ENCODE peak calls at places on chromosomes 1 and 21, in ten cellular contexts. R is T follicular helper cell; L is mucosa of gallbladder; S is effector memory CD4-positive, alpha-beta T cell; M is NCI-H187 treated with DMSO at 0.1 percent for 48 hours; U is T-helper 1 cell; W is colonic mucosa; Y is activated naive CD4-positive, alpha-beta T cell treated with anti-CD3 and anti-CD28 coated beads, Interleukin-2, amount 10 ng/mL, durations not matched to agents 7 days and 5 days; Z is activated naive CD8-positive, alpha-beta T cell treated with anti-CD3 and anti-CD28 coated beads, Interleukin-2, amount 50 U/mL, for 24 hours; E is stimulated activated CD4-positive, alpha-beta T cell treated with anti-CD3 and anti-CD28 coated beads, TNF-alpha, amount 100 ng/mL, for 4 hours. C is an unnamed sample.

GRCh38 chr1:109787845-109788605 is 24.3 kb upstream of the EPS8L3 start:
- DNase-seq in W (peak; percentile 20), M (no peak), S (no peak), Y (peak; percentile 16), R (no peak), Z (no peak), E (no peak), L (no peak), U (no peak), C (no peak)

GRCh38 chr1:173868266-173869107 is at the start of gene ZBTB37:
- DNase-seq in M (peak; percentile 91), Z (peak; percentile 96), U (peak; percentile 89), R (peak; percentile 84), Y (peak; percentile 97), W (peak; percentile 97), S (peak; percentile 84), L (peak; percentile 92), E (peak; percentile 88), C (peak; percentile 87)

GRCh38 chr1:80731241-80731894 is 1069.4 kb upstream of the ADGRL2 start:
- DNase-seq in Y (no peak), M (no peak), W (no peak), L (peak; percentile 56), Z (no peak), U (no peak), E (no peak), S (no peak), R (no peak), C (no peak)

GRCh38 chr1:153775432-153776311 is 465 bp downstream of the SLC27A3 start:
- DNase-seq in Y (peak; percentile 76), M (peak; percentile 85), W (peak; percentile 85), L (peak; percentile 39), S (peak; percentile 40), E (peak; percentile 22), Z (peak; percentile 64), R (peak; percentile 51), U (peak; percentile 54), C (no peak)

GRCh38 chr1:202245391-202245790 is 51.8 kb downstream of the LGR6 start:
- DNase-seq in E (no peak), L (no peak), R (no peak), Z (no peak), U (no peak), M (no peak), Y (no peak), S (no peak), W (no peak), C (no peak)

GRCh38 chr21:42455754-42456440 is 40.1 kb downstream of the RSPH1 start:
- DNase-seq in R (no peak), U (no peak), E (no peak), L (no peak), M (no peak), Z (no peak), Y (peak; percentile 8), W (no peak), S (no peak), C (no peak)

GRCh38 chr1:193701729-193702128 is 515.3 kb upstream of the B3GALT2 start:
- DNase-seq in L (no peak), S (no peak), W (no peak), U (no peak), M (no peak), Y (no peak), R (no peak), E (no peak), Z (no peak), C (no peak)

GRCh38 chr1:203528098-203528497 is 34.1 kb downstream of the OPTC start:
- DNase-seq in U (no peak), R (no peak), Z (no peak), W (no peak), Y (no peak), E (no peak), M (no peak), S (no peak), L (no peak), C (no peak)

GRCh38 chr1:56099766-56100165 is 479.6 kb downstream of the PLPP3 start:
- DNase-seq in W (no peak), M (no peak), S (no peak), Y (no peak), Z (no peak), L (no peak), U (no peak), R (no peak), E (no peak), C (no peak)

GRCh38 chr1:2415337-2415736 is 3.0 kb upstream of the PEX10 start:
- DNase-seq in Z (no peak), M (no peak), W (no peak), U (no peak), S (no peak), R (no peak), Y (no peak), L (no peak), E (no peak), C (no peak)

GRCh38 chr1:180501865-180502360 is 464 bp downstream of the ACBD6 start:
- DNase-seq in E (no peak), W (no peak), U (no peak), S (no peak), Z (no peak), Y (no peak), M (peak; percentile 50), R (no peak), L (no peak), C (no peak)

GRCh38 chr1:77511440-77511840 is 171.0 kb downstream of the ZZZ3 start:
- DNase-seq in Y (no peak), Z (no peak), M (no peak), R (no peak), E (no peak), S (no peak), U (no peak), L (no peak), W (no peak), C (no peak)

GRCh38 chr1:23478896-23479790 is 4.8 kb downstream of the ASAP3 start:
- DNase-seq in W (peak; percentile 56), Y (no peak), M (no peak), U (no peak), S (no peak), L (peak; percentile 48), Z (no peak), E (no peak), R (no peak), C (no peak)

GRCh38 chr21:36698160-36699025 is 522 bp upstream of the SIM2 start:
- DNase-seq in S (no peak), Y (no peak), W (no peak), Z (no peak), R (no peak), E (no peak), U (no peak), L (no peak), M (no peak), C (no peak)

GRCh38 chr1:145871994-145872411 is 13.1 kb upstream of the PIAS3 start:
- DNase-seq in R (no peak), M (no peak), E (peak; percentile 5), U (no peak), W (no peak), Y (peak; percentile 59), Z (peak; percentile 38), S (no peak), L (no peak), C (no peak)

GRCh38 chr1:15882665-15883064 is 35.2 kb downstream of the SPEN start:
- DNase-seq in L (no peak), E (no peak), W (no peak), S (no peak), U (no peak), Y (no peak), R (no peak), M (no peak), Z (peak; percentile 23), C (no peak)

GRCh38 chr1:230778916-230779590 is 31.9 kb downstream of the CAPN9 start:
- DNase-seq in Z (no peak), W (no peak), U (no peak), E (no peak), M (no peak), S (no peak), L (no peak), R (no peak), Y (no peak), C (no peak)